ENCODE peak calls at places on chromosomes 7 and 10, in five cellular contexts. One of them, this sample, is unnamed. For H3K4me1, the result is how much of the 10 kb centered on the place peaks cover.

GRCh38 chr10:12635127-12635541 is 285.8 kb downstream of the CAMK1D start:
- DNase-seq in IMR-90: peak
- DNase-seq in endothelial cell of umbilical vein: no peak
- DNase-seq in SK-N-SH: no peak
- DNase-seq in A549: peak
- DNase-seq in this sample: peak

GRCh38 chr7:131057015-131057518 is 270.6 kb upstream of the MKLN1 start:
- DNase-seq in IMR-90: peak
- DNase-seq in endothelial cell of umbilical vein: peak
- DNase-seq in SK-N-SH: no peak
- DNase-seq in A549: no peak
- DNase-seq in this sample: peak

GRCh38 chr7:36318116-36318515 is 71.5 kb upstream of the ANLN start:
- DNase-seq in IMR-90: no peak
- DNase-seq in endothelial cell of umbilical vein: no peak
- DNase-seq in SK-N-SH: no peak
- DNase-seq in A549: no peak
- DNase-seq in this sample: no peak

GRCh38 chr10:95406651-95407280 is 116.0 kb upstream of the PDLIM1 start:
- DNase-seq in IMR-90: no peak
- DNase-seq in endothelial cell of umbilical vein: no peak
- DNase-seq in SK-N-SH: no peak
- DNase-seq in A549: no peak
- DNase-seq in this sample: no peak

GRCh38 chr7:87226495-87226894 is 7.0 kb upstream of the TMEM243 start:
- DNase-seq in IMR-90: no peak
- DNase-seq in endothelial cell of umbilical vein: no peak
- DNase-seq in SK-N-SH: no peak
- DNase-seq in A549: no peak
- DNase-seq in this sample: no peak

GRCh38 chr7:155032978-155033377 is 30.1 kb upstream of the PAXIP1 start:
- DNase-seq in IMR-90: no peak
- DNase-seq in endothelial cell of umbilical vein: no peak
- DNase-seq in SK-N-SH: no peak
- DNase-seq in A549: no peak
- DNase-seq in this sample: no peak

GRCh38 chr10:47055386-47056382 is 144.5 kb downstream of the PTPN20 start:
- DNase-seq in IMR-90: no peak
- DNase-seq in endothelial cell of umbilical vein: no peak
- DNase-seq in SK-N-SH: no peak
- DNase-seq in A549: no peak
- DNase-seq in this sample: no peak

GRCh38 chr7:75715864-75716263 is 22.9 kb downstream of the HIP1 start:
- DNase-seq in IMR-90: no peak
- DNase-seq in endothelial cell of umbilical vein: no peak
- DNase-seq in SK-N-SH: no peak
- DNase-seq in A549: no peak
- DNase-seq in this sample: no peak

GRCh38 chr10:52143338-52143737 is 170.7 kb upstream of the DKK1 start:
- DNase-seq in IMR-90: no peak
- DNase-seq in endothelial cell of umbilical vein: no peak
- DNase-seq in SK-N-SH: no peak
- DNase-seq in A549: no peak
- DNase-seq in this sample: no peak

DNA sequence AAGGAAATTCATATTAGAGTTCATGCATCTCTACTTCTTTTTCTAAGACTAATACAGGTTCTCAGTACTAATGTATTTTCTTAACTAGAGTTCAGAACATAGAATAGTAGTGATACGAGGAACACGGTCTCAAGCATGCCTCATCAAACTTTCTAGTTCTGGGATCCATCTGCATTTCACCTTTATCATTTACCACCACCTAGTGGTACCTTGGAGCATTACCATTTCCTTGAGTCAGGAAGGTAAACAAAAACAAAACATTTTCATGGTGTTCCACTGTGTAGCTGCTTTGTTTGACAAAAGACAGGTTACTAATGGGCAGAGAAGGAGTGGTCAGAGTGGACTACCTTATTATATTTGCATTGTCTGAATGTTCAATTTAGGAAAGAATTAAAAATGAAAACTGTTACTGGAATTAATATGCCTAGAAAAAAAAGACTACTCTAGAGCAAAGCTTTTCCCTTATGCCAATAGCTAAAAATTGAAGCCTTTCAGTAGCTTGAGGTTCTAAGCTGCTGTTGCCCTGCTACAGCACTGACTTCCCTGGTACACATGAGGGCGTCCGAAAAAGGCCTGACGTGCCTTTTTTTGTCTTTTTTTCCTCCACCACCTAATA is 44.5 kb downstream of the STARD3NL start:
- DNase-seq in IMR-90: peak
- DNase-seq in endothelial cell of umbilical vein: peak
- DNase-seq in SK-N-SH: peak
- DNase-seq in A549: peak
- DNase-seq in this sample: no peak
- H3K4me2 ChIP-seq in IMR-90: no peak
- H3K4me2 ChIP-seq in endothelial cell of umbilical vein: no peak
- H3K4me2 ChIP-seq in SK-N-SH: no peak
- H3K4me2 ChIP-seq in A549: no peak
- H3K4me2 ChIP-seq in this sample: no peak

GRCh38 chr7:135666156-135666555 is 3.8 kb downstream of the STMP1 start:
- DNase-seq in IMR-90: peak
- DNase-seq in endothelial cell of umbilical vein: no peak
- DNase-seq in SK-N-SH: no peak
- DNase-seq in A549: no peak
- DNase-seq in this sample: no peak
- H3K4me1 ChIP-seq in IMR-90: under half
- H3K4me1 ChIP-seq in endothelial cell of umbilical vein: under half
- H3K4me1 ChIP-seq in SK-N-SH: under half
- H3K4me1 ChIP-seq in A549: under half
- H3K4me1 ChIP-seq in this sample: half or more

GRCh38 chr7:104175336-104175984 is 32.4 kb downstream of the ORC5 start:
- DNase-seq in IMR-90: peak
- DNase-seq in endothelial cell of umbilical vein: peak
- DNase-seq in SK-N-SH: no peak
- DNase-seq in A549: no peak
- DNase-seq in this sample: no peak

GRCh38 chr7:104174798-104175197 is 33.0 kb downstream of the ORC5 start:
- DNase-seq in IMR-90: no peak
- DNase-seq in endothelial cell of umbilical vein: peak
- DNase-seq in SK-N-SH: no peak
- DNase-seq in A549: no peak
- DNase-seq in this sample: no peak

GRCh38 chr7:104176332-104176731 is 31.5 kb downstream of the ORC5 start:
- DNase-seq in IMR-90: no peak
- DNase-seq in endothelial cell of umbilical vein: no peak
- DNase-seq in SK-N-SH: no peak
- DNase-seq in A549: no peak
- DNase-seq in this sample: no peak

DNA sequence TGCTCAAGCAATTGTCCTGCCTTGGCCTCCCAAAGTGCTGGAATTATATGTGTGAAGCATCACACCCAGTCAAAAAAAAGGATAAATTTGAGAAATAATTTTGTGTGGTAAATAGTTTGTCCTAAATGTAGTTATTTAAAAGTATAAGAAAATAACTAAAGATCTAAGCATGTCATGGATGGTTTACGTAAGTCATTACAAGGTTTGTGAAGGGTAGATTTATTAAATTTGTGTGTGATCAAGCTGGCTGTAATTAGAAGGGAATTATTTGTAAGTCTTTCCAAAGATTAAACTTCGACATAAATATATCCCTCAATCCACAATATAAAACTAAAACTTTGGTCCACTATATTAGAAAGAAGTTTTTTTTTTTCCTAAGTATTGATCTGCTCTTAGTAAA is 28.6 kb downstream of the ORC5 start:
- DNase-seq in IMR-90: peak
- DNase-seq in endothelial cell of umbilical vein: no peak
- DNase-seq in SK-N-SH: no peak
- DNase-seq in A549: no peak
- DNase-seq in this sample: no peak
- H3K4me3 ChIP-seq in IMR-90: no peak
- H3K4me3 ChIP-seq in endothelial cell of umbilical vein: no peak
- H3K4me3 ChIP-seq in SK-N-SH: no peak
- H3K4me3 ChIP-seq in A549: no peak
- H3K4me3 ChIP-seq in this sample: no peak

GRCh38 chr7:2950578-2950977 is 93.1 kb downstream of the CARD11 start:
- DNase-seq in IMR-90: no peak
- DNase-seq in endothelial cell of umbilical vein: no peak
- DNase-seq in SK-N-SH: no peak
- DNase-seq in A549: no peak
- DNase-seq in this sample: no peak
- H3K4me2 ChIP-seq in IMR-90: no peak
- H3K4me2 ChIP-seq in endothelial cell of umbilical vein: no peak
- H3K4me2 ChIP-seq in SK-N-SH: no peak
- H3K4me2 ChIP-seq in A549: no peak
- H3K4me2 ChIP-seq in this sample: no peak

DNA sequence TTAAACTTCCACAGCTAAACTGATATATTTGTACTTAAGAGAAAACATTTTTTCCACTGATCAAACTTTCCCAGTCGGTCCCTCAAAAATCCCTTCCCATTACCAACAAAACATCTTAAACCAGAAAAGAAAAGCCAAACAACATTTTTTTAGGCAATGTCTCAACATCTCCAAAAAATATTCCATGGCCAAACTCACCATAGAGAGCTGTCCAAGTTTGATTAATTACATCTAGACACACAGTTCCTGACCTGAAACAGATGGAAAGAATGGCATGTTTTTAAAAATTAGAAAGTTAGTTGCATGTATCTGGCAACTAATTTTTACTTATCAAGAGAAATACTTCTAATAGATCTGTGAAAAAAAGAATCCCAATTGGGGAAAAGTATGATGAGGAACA is 95.4 kb downstream of the UBE2H start:
- DNase-seq in IMR-90: no peak
- DNase-seq in endothelial cell of umbilical vein: no peak
- DNase-seq in SK-N-SH: no peak
- DNase-seq in A549: no peak
- DNase-seq in this sample: no peak
- H3K4me1 ChIP-seq in IMR-90: under half
- H3K4me1 ChIP-seq in endothelial cell of umbilical vein: under half
- H3K4me1 ChIP-seq in SK-N-SH: half or more
- H3K4me1 ChIP-seq in A549: under half
- H3K4me1 ChIP-seq in this sample: half or more

DNA sequence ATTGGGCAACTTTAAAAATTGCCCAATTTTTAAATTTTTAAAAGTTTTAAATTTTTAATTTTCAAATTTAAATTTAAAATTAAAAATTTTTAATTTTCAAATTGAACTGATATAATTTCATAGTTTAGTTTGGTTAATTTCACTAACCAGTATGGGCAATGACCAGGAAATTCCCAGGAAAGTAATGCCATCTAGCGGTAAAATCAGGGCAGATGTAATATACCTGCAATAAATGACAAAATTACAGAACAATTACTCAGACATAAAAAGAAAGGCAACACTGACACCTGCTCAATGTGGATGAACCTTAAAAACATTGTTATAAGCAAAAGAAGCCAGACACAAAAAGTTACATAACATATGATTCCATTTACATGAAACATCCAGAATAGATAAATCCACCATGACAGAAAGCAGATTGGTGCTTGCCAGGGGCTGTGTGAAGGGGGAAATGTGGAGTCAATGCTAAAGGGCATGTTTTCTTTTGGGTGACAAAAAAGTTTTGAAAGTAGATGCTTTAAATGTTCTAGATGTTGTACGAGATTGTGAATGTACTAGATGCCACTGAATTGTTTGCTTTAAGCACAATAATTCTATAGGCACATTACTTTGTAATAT is 28.6 kb upstream of the SLC16A12 start:
- DNase-seq in IMR-90: peak
- DNase-seq in endothelial cell of umbilical vein: peak
- DNase-seq in SK-N-SH: peak
- DNase-seq in A549: peak
- DNase-seq in this sample: no peak
- H3K4me3 ChIP-seq in IMR-90: no peak
- H3K4me3 ChIP-seq in endothelial cell of umbilical vein: no peak
- H3K4me3 ChIP-seq in SK-N-SH: no peak
- H3K4me3 ChIP-seq in A549: no peak
- H3K4me3 ChIP-seq in this sample: no peak

This sample was measured in osteoblast.